ENCODE peak calls at places on chromosomes 4 and X, in ten cellular contexts. R is NCI-H1105 treated with DMSO at 0.1 percent for 48 hours, K is NCI-H1417, I is heart right ventricle, S is AG04450, O is kidney glomerular epithelial cell, L is nucleus accumbens, X is tibial artery, B is psoas muscle, U is spleen. H is an unnamed sample.

GRCh38 chr4:185541251-185541671 is 6.0 kb upstream of the PDLIM3 start:
- DNase-seq in O (no peak), S (no peak), R (no peak), B (peak; percentile 49), U (no peak), X (peak; percentile 78), L (no peak), I (peak; percentile 70), K (no peak), H (no peak)

GRCh38 chr4:143882892-143883291 is 22.5 kb downstream of the GYPE start:
- DNase-seq in I (no peak), B (no peak), L (no peak), S (no peak), K (no peak), U (no peak), X (no peak), R (no peak), O (no peak), H (peak; percentile 4)

GRCh38 chrX:107654778-107655761 is 26.8 kb downstream of the PRPS1 start:
- DNase-seq in K (no peak), S (peak; percentile 60), O (peak; percentile 76), U (peak; percentile 89), L (no peak), R (peak; percentile 46), B (peak; percentile 61), X (peak; percentile 64), I (peak; percentile 50), H (peak; percentile 27)

GRCh38 chr4:8391972-8392371 is 48.6 kb downstream of the ACOX3 start:
- DNase-seq in R (no peak), L (no peak), U (no peak), I (peak; percentile 78), S (peak; percentile 72), X (peak; percentile 47), O (peak; percentile 11), K (no peak), B (peak; percentile 71), H (no peak)

GRCh38 chr4:122739174-122739573 is 6.7 kb downstream of the BBS12 start:
- DNase-seq in R (no peak), L (no peak), U (no peak), X (no peak), I (no peak), B (no peak), O (no peak), K (no peak), S (peak; percentile 53), H (no peak)

GRCh38 chrX:140440891-140441290 is 64.0 kb downstream of the SOX3 start:
- DNase-seq in S (no peak), X (no peak), O (no peak), B (no peak), L (no peak), U (no peak), I (no peak), K (no peak), R (no peak), H (no peak)

GRCh38 chrX:66028936-66029335 is 10.9 kb downstream of the VSIG4 start:
- DNase-seq in L (no peak), O (no peak), X (no peak), U (no peak), B (no peak), R (no peak), K (no peak), I (no peak), S (no peak), H (no peak)

GRCh38 chr4:110196206-110196870 is 2.1 kb downstream of the ELOVL6 start:
- DNase-seq in U (peak; percentile 90), X (peak; percentile 28), B (peak; percentile 35), R (peak; percentile 29), K (no peak), S (no peak), I (peak; percentile 48), O (no peak), L (no peak), H (peak; percentile 56)

GRCh38 chrX:39654183-39654925 is 443.4 kb downstream of the BCOR start:
- DNase-seq in L (no peak), K (no peak), X (no peak), O (no peak), S (no peak), B (no peak), I (no peak), U (no peak), R (no peak), H (no peak)

GRCh38 chr4:30258949-30259348 is 461.2 kb upstream of the PCDH7 start:
- DNase-seq in S (no peak), I (no peak), O (no peak), U (no peak), L (no peak), B (no peak), R (no peak), X (no peak), K (no peak), H (no peak)